ENCODE peak calls at places on chromosomes 1 and 21, in seven cellular contexts. U, C, E, M, A, O and S are unnamed samples. For H3K4me1, the result is how much of the 10 kb centered on the place peaks cover.

GRCh38 chr1:203796223-203796747 is 862 bp downstream of the ZBED6 start:
- DNase-seq in A (peak), C (peak), U (no peak), M (peak), E (peak), O (peak), S (no peak)

GRCh38 chr1:43366179-43366578 is 1.6 kb downstream of the ELOVL1 start:
- DNase-seq in U (peak), M (no peak), C (no peak), A (peak), O (peak), E (no peak), S (no peak)

GRCh38 chr1:230698130-230698529 is 15.8 kb downstream of the AGT start:
- DNase-seq in U (no peak), C (no peak), E (no peak), A (no peak), M (no peak), O (no peak), S (no peak)

GRCh38 chr1:30984991-30985503 is 76.5 kb upstream of the SDC3 start:
- DNase-seq in E (no peak), C (no peak), U (no peak), A (no peak), O (no peak), M (no peak), S (no peak)

GRCh38 chr1:36743286-36744005 is 260.7 kb upstream of the CSF3R start:
- DNase-seq in A (no peak), E (no peak), U (no peak), O (no peak), M (no peak), C (no peak), S (no peak)

GRCh38 chr1:230120949-230121381 is 53.9 kb downstream of the GALNT2 start:
- DNase-seq in M (no peak), E (no peak), C (peak), O (peak), A (no peak), U (no peak), S (no peak)

GRCh38 chr1:160669276-160669675 is 22.4 kb upstream of the SLAMF1 start:
- DNase-seq in E (no peak), U (no peak), O (no peak), M (no peak), A (no peak), C (no peak), S (no peak)

GRCh38 chr1:235014756-235015155 is 113.9 kb downstream of the TOMM20 start:
- DNase-seq in M (no peak), C (no peak), E (no peak), U (no peak), O (no peak), A (no peak), S (no peak)

GRCh38 chr21:36579898-36580297 is 100.0 kb upstream of the CLDN14 start:
- DNase-seq in O (no peak), E (no peak), A (no peak), U (no peak), C (no peak), M (no peak), S (no peak)

GRCh38 chr1:35369922-35370671 is 101.6 kb downstream of the ZMYM4 start:
- DNase-seq in C (peak), O (peak), M (no peak), U (peak), E (no peak), A (peak), S (no peak)

GRCh38 chr21:32844653-32845443 is 73.3 kb upstream of the PAXBP1 start:
- DNase-seq in M (no peak), A (peak), C (peak), O (no peak), U (no peak), E (no peak), S (no peak)

GRCh38 chr1:14975119-14975518 is 178.4 kb upstream of the TMEM51 start:
- DNase-seq in U (no peak), O (no peak), A (no peak), C (no peak), E (no peak), M (no peak), S (no peak)

GRCh38 chr1:87226341-87226760 is 102.3 kb upstream of the LMO4 start:
- DNase-seq in C (peak), A (peak), U (peak), M (no peak), E (no peak), O (peak), S (peak)

GRCh38 chr1:232528472-232529089 is 101.4 kb downstream of the SIPA1L2 start:
- DNase-seq in O (no peak), E (no peak), A (no peak), M (no peak), C (no peak), U (no peak), S (no peak)

GRCh38 chr1:238487931-238488330 is 597.2 kb upstream of the ZP4 start:
- DNase-seq in U (no peak), E (no peak), O (no peak), M (no peak), C (no peak), A (no peak), S (no peak)

GRCh38 chr1:116529199-116529616 is 41.6 kb downstream of the CD58 start:
- DNase-seq in O (no peak), A (no peak), E (no peak), M (no peak), C (peak), U (no peak), S (no peak)

GRCh38 chr1:54884135-54884586 is 2.8 kb downstream of the DHCR24 start:
- DNase-seq in O (no peak), U (no peak), A (no peak), M (no peak), C (no peak), E (no peak), S (no peak)

GRCh38 chr1:12424150-12424549 is 193.9 kb downstream of the DHRS3 start:
- DNase-seq in O (no peak), C (peak), U (no peak), M (no peak), E (no peak), A (no peak), S (no peak)

GRCh38 chr1:58398714-58399113 is 147.8 kb downstream of the OMA1 start:
- DNase-seq in O (no peak), M (no peak), C (no peak), U (no peak), E (no peak), A (no peak), S (no peak)

GRCh38 chr1:203287109-203287893 is 18.0 kb upstream of the BTG2 start:
- DNase-seq in O (peak), A (peak), M (peak), U (peak), C (peak), E (peak), S (no peak)

GRCh38 chr1:64019818-64020217 is 183.6 kb upstream of the UBE2U start:
- DNase-seq in C (peak), A (peak), O (peak), M (no peak), E (no peak), U (no peak), S (no peak)

GRCh38 chr1:177343445-177343844 is 172.7 kb downstream of the BRINP2 start:
- DNase-seq in E (no peak), U (no peak), C (peak), O (no peak), A (no peak), M (no peak), S (no peak)

GRCh38 chr1:4411862-4412261 is 242.5 kb upstream of the AJAP1 start:
- DNase-seq in A (no peak), E (no peak), M (no peak), U (no peak), C (no peak), O (no peak), S (no peak)
- H3K27ac ChIP-seq in A (no peak), E (no peak), M (no peak), U (no peak), C (no peak), O (no peak), S (no peak)

DNA sequence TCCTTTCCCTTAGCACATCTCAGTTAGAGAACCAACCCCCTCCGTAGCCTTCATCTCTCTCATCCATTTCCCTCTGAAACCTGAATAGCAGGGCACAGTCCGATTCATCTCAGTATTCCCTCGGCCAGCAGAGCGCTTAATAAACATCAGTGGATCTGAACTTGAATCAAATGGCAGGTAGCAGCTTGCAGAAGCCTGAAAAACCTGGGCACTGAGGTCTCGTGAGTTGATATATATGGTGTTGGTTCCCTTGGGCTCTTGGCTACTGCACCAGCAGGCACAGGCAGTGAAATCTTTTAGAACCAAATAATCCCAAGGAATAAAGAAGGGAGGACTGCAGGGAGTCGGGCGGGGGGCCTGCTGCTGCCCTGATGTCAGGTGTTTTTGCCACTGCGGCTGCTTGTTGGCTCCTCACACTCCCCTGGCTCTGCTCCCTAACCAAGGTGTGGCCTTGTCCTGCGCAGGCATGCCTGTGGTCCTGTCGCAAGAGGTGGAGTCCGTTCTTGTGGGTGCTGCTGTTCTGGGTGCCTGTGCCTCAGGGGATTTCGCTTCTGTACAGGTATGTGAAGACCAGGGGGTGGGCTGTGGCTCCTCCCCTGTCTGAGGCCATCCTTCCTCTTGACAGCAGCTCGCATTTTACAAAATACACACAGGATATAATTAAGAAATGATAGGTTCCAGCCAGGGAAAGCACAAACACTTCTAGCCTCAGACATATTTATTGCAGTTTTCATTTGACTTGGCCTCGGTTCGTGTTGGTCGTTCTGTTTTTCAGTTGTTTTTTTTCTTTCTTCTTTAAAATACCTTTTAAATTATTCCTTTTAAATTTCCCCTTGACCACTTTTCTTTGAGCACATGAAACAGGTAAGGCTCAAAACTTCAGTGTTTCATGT is 140.9 kb upstream of the HOOK1 start:
- DNase-seq in C (no peak), E (no peak), U (no peak), A (peak), O (peak), M (no peak), S (no peak)
- H3K4me1 ChIP-seq in C (under half), E (under half), U (half or more), A (under half), O (under half), M (under half), S (under half)

DNA sequence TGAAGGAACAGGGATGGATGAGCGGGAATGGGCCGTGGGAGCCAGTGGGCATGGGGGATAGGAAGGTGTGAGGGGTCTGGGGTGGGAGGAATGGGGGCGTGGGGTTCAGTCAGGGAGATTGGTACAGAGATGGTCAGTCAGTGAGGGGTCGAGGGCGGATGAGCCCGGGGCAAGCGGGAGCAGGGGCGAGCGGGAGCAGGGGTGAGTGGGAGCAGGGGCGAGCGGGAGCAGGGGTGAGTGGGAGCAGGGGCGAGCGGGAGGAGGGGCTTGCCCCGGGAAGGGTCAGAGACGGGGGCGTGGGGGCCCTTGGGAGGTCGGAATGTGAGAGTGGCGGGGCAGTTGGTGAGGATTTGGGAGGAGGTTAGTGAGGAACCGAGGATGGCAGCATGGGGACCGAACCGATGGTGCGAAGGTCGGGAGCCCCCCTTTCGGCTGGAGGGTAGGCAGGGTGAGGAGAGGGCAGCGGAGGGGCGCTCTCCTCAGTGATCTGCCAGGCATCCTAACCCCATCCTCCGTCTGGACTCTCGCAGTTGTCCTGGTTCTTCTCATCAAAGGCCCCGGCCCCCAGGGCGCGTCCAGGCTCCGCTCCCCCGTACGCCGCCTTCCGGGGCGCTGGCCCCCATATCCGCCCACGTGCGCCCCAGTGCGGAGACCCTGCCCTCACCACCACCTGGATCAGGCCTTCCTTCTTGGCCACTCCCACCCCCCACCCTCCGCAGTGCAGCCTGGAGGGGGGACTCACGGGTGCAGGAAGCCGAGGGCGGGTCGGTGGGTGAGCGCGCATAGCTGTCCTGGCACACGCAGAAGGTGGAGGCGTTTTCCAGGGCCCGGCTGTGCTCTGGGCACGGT is 11.2 kb downstream of the EPHA10 start:
- DNase-seq in C (no peak), M (no peak), U (no peak), E (no peak), A (no peak), O (no peak), S (no peak)
- H3K4me3 ChIP-seq in C (no peak), M (no peak), U (no peak), E (no peak), A (no peak), O (no peak), S (peak)

DNA sequence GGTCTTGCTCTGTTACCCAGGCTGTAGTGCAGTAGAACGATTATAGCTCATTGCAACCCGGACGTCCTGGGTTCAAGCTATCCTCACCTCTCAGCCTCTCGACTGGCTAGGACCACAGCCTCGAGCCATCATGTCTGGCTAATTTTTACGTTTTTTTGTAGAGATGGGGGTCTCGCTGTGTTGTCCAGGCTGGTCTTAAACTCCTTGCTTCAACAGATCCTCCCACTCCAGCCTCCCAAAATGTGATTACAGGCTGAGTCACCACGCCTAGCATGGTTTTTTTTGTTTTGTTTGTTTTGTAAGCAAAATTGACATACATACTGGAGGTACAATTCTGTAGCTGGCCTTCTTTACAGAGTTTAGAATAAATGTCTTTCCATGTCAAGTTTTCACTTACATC is 994 bp upstream of the LAMTOR5 start:
- DNase-seq in M (no peak), A (no peak), E (no peak), U (no peak), O (no peak), C (no peak), S (no peak)
- H3K27ac ChIP-seq in M (no peak), A (no peak), E (no peak), U (peak), O (no peak), C (no peak), S (no peak)

DNA sequence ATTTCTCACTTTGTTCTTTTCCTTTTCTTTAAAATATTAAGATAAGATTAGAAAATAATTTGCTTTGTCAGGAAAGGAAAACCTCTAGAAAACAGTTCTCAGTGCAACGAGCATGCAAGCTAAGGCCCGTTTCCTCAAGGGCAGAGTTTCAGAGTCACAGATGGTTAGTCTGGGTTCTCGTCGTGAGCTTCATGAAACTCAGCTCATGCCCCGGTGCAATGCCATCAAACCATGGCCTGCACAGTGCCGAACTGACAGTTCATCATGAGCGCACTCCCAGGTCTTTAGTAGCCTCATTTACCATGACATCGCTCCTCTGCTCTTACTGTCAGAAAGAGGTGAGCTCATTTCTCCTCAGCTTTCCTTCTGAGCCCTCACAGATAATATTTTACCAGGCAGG is 319.2 kb downstream of the NTNG1 start:
- DNase-seq in U (no peak), E (no peak), O (no peak), A (no peak), M (no peak), C (no peak), S (no peak)
- H3K4me1 ChIP-seq in U (under half), E (under half), O (under half), A (under half), M (under half), C (under half), S (under half)

GRCh38 chr1:39305555-39305954 is 101.1 kb downstream of the MACF1 start:
- DNase-seq in A (no peak), U (no peak), E (no peak), O (no peak), M (no peak), C (no peak), S (no peak)
- H3K4me3 ChIP-seq in A (no peak), U (no peak), E (no peak), O (no peak), M (no peak), C (no peak), S (no peak)

GRCh38 chr1:65066379-65066765 is 81.6 kb upstream of the AK4 start:
- DNase-seq in M (no peak), U (no peak), O (no peak), A (no peak), E (no peak), C (no peak), S (no peak)

GRCh38 chr1:65065535-65066378 is 82.2 kb upstream of the AK4 start:
- DNase-seq in C (peak), E (no peak), M (no peak), U (peak), A (peak), O (peak), S (no peak)

GRCh38 chr1:65059930-65060538 is 88.0 kb upstream of the AK4 start:
- DNase-seq in M (no peak), U (no peak), E (no peak), C (peak), A (peak), O (no peak), S (no peak)

GRCh38 chr1:65062339-65062738 is 85.7 kb upstream of the AK4 start:
- DNase-seq in C (no peak), E (no peak), M (no peak), A (no peak), O (no peak), U (no peak), S (no peak)

DNA sequence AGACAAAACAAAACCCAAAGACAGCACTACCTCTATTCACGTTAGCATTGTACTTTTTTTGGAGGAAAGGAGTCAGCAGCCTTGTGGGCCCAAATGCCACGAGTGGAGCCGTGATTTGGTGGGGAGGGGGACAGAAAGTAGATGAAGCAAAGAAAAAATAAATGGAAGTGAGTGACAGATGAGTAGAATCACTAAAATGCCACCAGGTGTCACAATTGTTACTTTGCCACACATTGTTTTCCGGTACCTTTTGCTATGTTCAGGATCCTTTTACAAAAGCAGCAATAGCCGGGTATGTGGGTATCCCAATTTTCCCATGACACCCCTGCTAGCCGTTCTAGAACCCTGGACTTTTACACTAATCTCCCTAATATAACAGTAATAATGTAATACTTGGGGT is 85.0 kb upstream of the AK4 start:
- DNase-seq in A (no peak), U (no peak), M (no peak), C (no peak), E (no peak), O (no peak), S (no peak)
- H3K27ac ChIP-seq in A (no peak), U (peak), M (no peak), C (no peak), E (no peak), O (no peak), S (no peak)

DNA sequence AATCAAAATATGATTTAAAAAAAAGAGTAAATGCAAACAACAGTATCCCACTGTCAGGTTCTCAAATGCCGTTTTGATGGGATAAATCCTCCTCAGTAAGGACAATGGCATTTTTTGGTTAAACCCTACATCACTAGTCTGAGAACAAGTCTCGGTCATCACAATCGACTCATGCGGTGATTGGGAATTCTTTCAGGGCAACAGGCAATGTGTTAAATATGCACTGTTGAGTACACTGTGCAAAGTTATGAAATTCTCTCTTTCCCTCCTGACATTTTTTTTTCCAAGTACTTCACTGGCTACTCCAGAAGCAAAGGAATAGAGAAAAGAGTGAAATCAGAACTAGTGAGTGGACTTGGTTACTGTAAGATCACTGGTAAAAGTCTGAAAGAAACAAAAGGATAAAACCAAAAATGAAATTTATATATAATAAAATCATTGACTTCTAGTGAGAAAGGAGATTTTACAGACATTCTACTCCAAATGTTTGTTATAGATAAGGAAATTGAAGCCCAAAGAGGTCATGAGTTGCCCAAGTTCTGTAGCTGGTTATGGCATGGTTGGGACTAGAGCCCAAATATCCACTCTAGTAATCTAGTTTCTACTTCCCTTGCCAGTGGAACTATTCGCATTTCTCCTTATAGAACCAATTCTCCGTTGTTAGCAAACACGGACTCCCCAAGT is 111.3 kb downstream of the TGFBR3 start:
- DNase-seq in E (no peak), U (no peak), A (no peak), M (no peak), O (no peak), C (peak), S (no peak)
- H3K4me1 ChIP-seq in E (under half), U (under half), A (under half), M (under half), O (under half), C (under half), S (under half)